ENCODE peak calls at places on chromosomes 5 and 9, in nine cellular contexts. D is CD8-positive, alpha-beta memory T cell; X is AG09309; F is heart right ventricle; J is adipocyte; R is OCI-LY7; V is aorta; N is AG04450; Q is right atrium auricular region. U is an unnamed sample.

GRCh38 chr9:91483835-91484234 is 60.2 kb upstream of the NFIL3 start:
- DNase-seq in X (no peak), F (no peak), R (no peak), V (no peak), N (no peak), D (no peak), Q (no peak), J (no peak), U (no peak)

GRCh38 chr5:36150676-36151433 is 832 bp downstream of the LMBRD2 start:
- DNase-seq in D (peak; percentile 56), F (peak; percentile 36), V (no peak), N (no peak), J (peak; percentile 78), Q (no peak), X (no peak), R (peak; percentile 72), U (no peak)

GRCh38 chr9:121700165-121700830 is 48.9 kb downstream of the DAB2IP start:
- DNase-seq in D (no peak), V (peak; percentile 88), R (peak; percentile 27), N (no peak), F (peak; percentile 74), X (no peak), J (peak; percentile 64), Q (no peak), U (no peak)

GRCh38 chr5:68134033-68134668 is 81.4 kb upstream of the PIK3R1 start:
- DNase-seq in J (no peak), X (peak; percentile 40), F (no peak), D (no peak), R (no peak), V (no peak), N (no peak), Q (no peak), U (no peak)

GRCh38 chr9:83002329-83002728 is 60.6 kb downstream of the RASEF start:
- DNase-seq in Q (no peak), R (no peak), J (no peak), F (no peak), V (no peak), N (no peak), D (no peak), X (no peak), U (no peak)

GRCh38 chr5:32767948-32768427 is 56.9 kb downstream of the NPR3 start:
- DNase-seq in X (peak; percentile 91), D (no peak), R (no peak), J (peak; percentile 93), V (peak; percentile 74), N (peak; percentile 85), F (no peak), Q (no peak), U (no peak)

GRCh38 chr5:164637931-164638521 is 1132.6 kb downstream of the MAT2B start:
- DNase-seq in F (no peak), V (no peak), R (no peak), X (no peak), D (no peak), Q (no peak), J (no peak), N (no peak), U (no peak)

GRCh38 chr9:87880116-87880515 is 2.6 kb upstream of the SPATA31E1 start:
- DNase-seq in X (no peak), F (no peak), V (no peak), R (no peak), N (no peak), Q (no peak), D (no peak), J (no peak), U (no peak)

GRCh38 chr9:2576631-2577030 is 45.0 kb upstream of the VLDLR start:
- DNase-seq in Q (no peak), X (no peak), V (no peak), R (no peak), J (no peak), D (no peak), N (no peak), F (no peak), U (no peak)

GRCh38 chr5:119404033-119404432 is 48.2 kb downstream of the TNFAIP8 start:
- DNase-seq in R (no peak), D (no peak), N (no peak), X (no peak), F (no peak), V (no peak), Q (no peak), J (no peak), U (no peak)

GRCh38 chr5:16140944-16141343 is 38.6 kb downstream of the MARCHF11 start:
- DNase-seq in Q (no peak), J (no peak), N (no peak), V (no peak), F (no peak), D (no peak), X (no peak), R (no peak), U (no peak)

GRCh38 chr5:88394531-88395185 is 126.0 kb upstream of the TMEM161B start:
- DNase-seq in X (no peak), D (no peak), J (no peak), Q (no peak), F (no peak), N (no peak), V (no peak), R (no peak), U (no peak)

GRCh38 chr9:98092633-98092971 is 26.4 kb downstream of the TRIM14 start:
- DNase-seq in N (no peak), V (no peak), X (no peak), Q (no peak), F (no peak), D (no peak), R (no peak), J (no peak), U (no peak)

GRCh38 chr9:75893096-75893495 is 2.6 kb downstream of the PCSK5 start:
- DNase-seq in N (no peak), V (no peak), R (no peak), X (no peak), F (no peak), Q (no peak), D (no peak), J (peak; percentile 3), U (no peak)
- H3K4me3 ChIP-seq in N (no peak overlapping the region), V (peak overlapping the region; percentile 86), R (no peak overlapping the region), X (no peak overlapping the region), F (peak overlapping the region; percentile 82), Q (peak overlapping the region; percentile 87), D (peak overlapping the region; percentile 75), J (peak overlapping the region; percentile 87), U (peak overlapping the region; percentile 81)

DNA sequence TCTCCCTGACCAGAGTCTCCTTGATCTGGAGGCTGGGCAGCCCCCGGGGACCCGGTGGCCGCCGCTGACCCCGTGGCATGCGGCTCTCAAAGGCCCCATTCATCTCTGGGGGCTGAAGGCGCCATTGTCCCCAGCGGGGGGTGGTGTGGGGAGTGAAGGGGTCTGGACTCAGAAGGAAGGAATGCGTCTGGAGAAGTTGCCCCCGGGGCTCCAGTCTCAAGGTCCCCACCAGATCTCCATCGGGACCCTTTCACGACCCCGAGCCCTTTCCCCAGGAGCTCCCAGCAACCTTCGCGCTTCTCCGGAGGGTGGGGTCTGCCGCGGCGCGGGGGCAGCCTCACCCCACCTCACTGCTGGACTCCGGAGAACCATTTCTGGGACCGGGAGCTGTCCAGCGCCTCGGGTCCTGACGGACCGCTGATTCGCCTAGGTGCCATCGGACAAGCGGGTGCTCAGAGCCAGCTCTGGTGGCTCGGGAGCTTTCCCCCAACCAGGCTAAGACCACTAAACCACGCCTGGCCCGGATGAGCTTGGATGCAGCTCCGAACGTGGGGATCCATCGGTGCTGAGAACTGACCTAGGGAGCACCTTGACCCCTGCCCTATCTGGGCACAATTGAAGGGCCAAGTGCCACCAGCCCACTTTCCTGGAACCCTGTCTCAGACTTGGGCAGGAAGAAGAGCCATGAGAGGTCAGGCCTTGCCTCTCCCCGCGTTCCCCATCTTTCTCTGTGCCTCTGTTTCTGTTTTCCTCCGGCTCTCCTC is 5.2 kb upstream of the PCDH1 start:
- DNase-seq in X (no peak), Q (peak; percentile 4), R (no peak), N (no peak), D (no peak), J (peak; percentile 66), V (peak; percentile 80), F (peak; percentile 58), U (no peak)
- H3K4me3 ChIP-seq in X (no peak overlapping the region), Q (no peak overlapping the region), R (no peak overlapping the region), N (no peak overlapping the region), D (no peak overlapping the region), J (no peak overlapping the region), V (no peak overlapping the region), F (no peak overlapping the region), U (no peak overlapping the region)

DNA sequence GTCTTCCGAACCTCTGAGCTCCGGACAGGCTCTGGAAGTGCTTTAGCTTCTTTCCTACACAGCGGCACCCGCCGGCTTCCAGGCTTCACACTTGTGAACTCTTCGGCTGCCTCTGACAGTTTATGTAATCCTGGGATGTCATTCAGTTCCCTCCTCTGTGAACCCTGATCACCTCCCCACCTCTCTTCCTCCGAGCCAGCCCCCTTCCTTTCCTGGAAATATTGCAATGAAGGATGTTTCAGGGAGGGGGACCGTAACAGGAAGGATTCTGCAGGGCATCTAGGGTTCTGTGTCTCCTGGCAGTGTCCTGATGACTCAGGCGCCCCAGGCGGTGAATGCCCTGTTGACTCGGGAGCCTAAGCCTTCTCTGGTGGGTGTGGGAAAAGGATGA is at the start of gene CD14:
- DNase-seq in D (no peak), V (peak; percentile 84), J (peak; percentile 60), R (no peak), F (peak; percentile 50), Q (peak; percentile 77), N (no peak), X (no peak), U (no peak)
- H3K4me3 ChIP-seq in D (peak within 1 kb of the TSS; percentile 74), V (peak within 1 kb of the TSS; percentile 28), J (peak within 1 kb of the TSS; percentile 76), R (no peak within 1 kb of the TSS), F (peak within 1 kb of the TSS; percentile 64), Q (peak within 1 kb of the TSS; percentile 60), N (peak within 1 kb of the TSS; percentile 60), X (peak within 1 kb of the TSS; percentile 42), U (peak within 1 kb of the TSS; percentile 30)

GRCh38 chr5:30100148-30100547 is 1093.3 kb upstream of the CDH6 start:
- DNase-seq in R (no peak), J (no peak), Q (no peak), X (no peak), N (no peak), D (no peak), F (no peak), V (no peak), U (no peak)

GRCh38 chr5:30099634-30100033 is 1093.9 kb upstream of the CDH6 start:
- DNase-seq in J (no peak), N (no peak), F (no peak), R (no peak), V (no peak), D (no peak), Q (no peak), X (no peak), U (peak; percentile 79)

GRCh38 chr5:30098940-30099339 is 1094.5 kb upstream of the CDH6 start:
- DNase-seq in V (no peak), N (no peak), J (no peak), D (no peak), Q (no peak), R (no peak), X (no peak), F (no peak), U (no peak)

GRCh38 chr5:30102185-30102584 is 1091.3 kb upstream of the CDH6 start:
- DNase-seq in Q (no peak), J (no peak), V (no peak), D (no peak), F (no peak), X (no peak), N (no peak), R (no peak), U (no peak)

DNA sequence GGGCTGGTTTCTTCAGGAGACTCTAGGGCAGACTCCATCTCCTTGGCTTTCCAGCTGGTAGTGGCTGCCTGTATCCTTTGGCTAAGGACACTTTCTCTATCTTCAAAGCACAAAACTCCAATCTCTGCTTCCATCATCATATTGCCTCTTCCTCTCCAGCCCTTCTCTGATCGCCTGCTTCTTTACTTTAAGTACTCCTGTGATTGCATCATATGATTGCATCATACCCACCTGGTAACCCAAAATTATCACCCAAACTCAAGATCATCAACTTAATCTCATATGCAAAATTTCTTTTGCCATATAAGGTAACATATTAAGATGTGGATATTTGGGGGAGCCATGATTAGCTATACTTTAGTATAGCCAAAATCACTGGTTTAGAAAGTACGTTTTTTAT is 1092.6 kb upstream of the CDH6 start:
- DNase-seq in Q (no peak), D (no peak), X (no peak), J (no peak), N (no peak), V (no peak), R (no peak), F (no peak), U (no peak)
- H3K4me3 ChIP-seq in Q (no peak overlapping the region), D (no peak overlapping the region), X (no peak overlapping the region), J (no peak overlapping the region), N (no peak overlapping the region), V (no peak overlapping the region), R (no peak overlapping the region), F (no peak overlapping the region), U (no peak overlapping the region)